ENCODE peak calls at places on chromosomes 11 and 22, in eight cellular contexts. One of them, this sample, is unnamed.

GRCh38 chr11:125871391-125872137 is 15.9 kb upstream of the HYLS1 start:
- DNase-seq in sciatic nerve: no peak
- DNase-seq in activated CD8-positive, alpha-beta memory T cell treated with anti-CD3 and anti-CD28 coated beads, Interleukin-2, amount 50 U/mL, for 48 hours: peak; percentile 59
- DNase-seq in activated effector memory CD4-positive, alpha-beta T cell treated with Interleukin-2 at 50 U/mL for 16 hours: no peak
- DNase-seq in kidney tubule cell: no peak
- DNase-seq in foreskin fibroblast: no peak
- DNase-seq in PC-3: peak; percentile 48
- DNase-seq in NT2/D1: peak; percentile 25
- DNase-seq in this sample: no peak

GRCh38 chr11:67436459-67437081 is 912 bp downstream of the PTPRCAP start:
- DNase-seq in sciatic nerve: no peak
- DNase-seq in activated CD8-positive, alpha-beta memory T cell treated with anti-CD3 and anti-CD28 coated beads, Interleukin-2, amount 50 U/mL, for 48 hours: peak; percentile 87
- DNase-seq in activated effector memory CD4-positive, alpha-beta T cell treated with Interleukin-2 at 50 U/mL for 16 hours: peak; percentile 55
- DNase-seq in kidney tubule cell: no peak
- DNase-seq in foreskin fibroblast: no peak
- DNase-seq in PC-3: no peak
- DNase-seq in NT2/D1: peak; percentile 90
- DNase-seq in this sample: peak; percentile 58

GRCh38 chr11:31790649-31791048 is 20.5 kb downstream of the PAX6 start:
- DNase-seq in sciatic nerve: no peak
- DNase-seq in activated CD8-positive, alpha-beta memory T cell treated with anti-CD3 and anti-CD28 coated beads, Interleukin-2, amount 50 U/mL, for 48 hours: no peak
- DNase-seq in activated effector memory CD4-positive, alpha-beta T cell treated with Interleukin-2 at 50 U/mL for 16 hours: no peak
- DNase-seq in kidney tubule cell: no peak
- DNase-seq in foreskin fibroblast: no peak
- DNase-seq in PC-3: no peak
- DNase-seq in NT2/D1: no peak
- DNase-seq in this sample: no peak

GRCh38 chr22:20079745-20080444 is at the start of gene DGCR8:
- DNase-seq in sciatic nerve: peak; percentile 96
- DNase-seq in activated CD8-positive, alpha-beta memory T cell treated with anti-CD3 and anti-CD28 coated beads, Interleukin-2, amount 50 U/mL, for 48 hours: peak; percentile 86
- DNase-seq in activated effector memory CD4-positive, alpha-beta T cell treated with Interleukin-2 at 50 U/mL for 16 hours: peak; percentile 67
- DNase-seq in kidney tubule cell: peak; percentile 96
- DNase-seq in foreskin fibroblast: peak; percentile 98
- DNase-seq in PC-3: peak; percentile 93
- DNase-seq in NT2/D1: peak; percentile 85
- DNase-seq in this sample: peak; percentile 51

GRCh38 chr11:48261600-48261999 is 2.1 kb upstream of the OR4X1 start:
- DNase-seq in sciatic nerve: no peak
- DNase-seq in activated CD8-positive, alpha-beta memory T cell treated with anti-CD3 and anti-CD28 coated beads, Interleukin-2, amount 50 U/mL, for 48 hours: no peak
- DNase-seq in activated effector memory CD4-positive, alpha-beta T cell treated with Interleukin-2 at 50 U/mL for 16 hours: no peak
- DNase-seq in kidney tubule cell: no peak
- DNase-seq in foreskin fibroblast: no peak
- DNase-seq in PC-3: no peak
- DNase-seq in NT2/D1: no peak
- DNase-seq in this sample: no peak

GRCh38 chr11:74749127-74749964 is 697 bp downstream of the RNF169 start:
- DNase-seq in sciatic nerve: peak; percentile 69
- DNase-seq in activated CD8-positive, alpha-beta memory T cell treated with anti-CD3 and anti-CD28 coated beads, Interleukin-2, amount 50 U/mL, for 48 hours: peak; percentile 79
- DNase-seq in activated effector memory CD4-positive, alpha-beta T cell treated with Interleukin-2 at 50 U/mL for 16 hours: peak; percentile 40
- DNase-seq in kidney tubule cell: peak; percentile 70
- DNase-seq in foreskin fibroblast: peak; percentile 28
- DNase-seq in PC-3: peak; percentile 53
- DNase-seq in NT2/D1: no peak
- DNase-seq in this sample: peak; percentile 24

GRCh38 chr11:23974046-23974445 is 522.8 kb upstream of the LUZP2 start:
- DNase-seq in sciatic nerve: no peak
- DNase-seq in activated CD8-positive, alpha-beta memory T cell treated with anti-CD3 and anti-CD28 coated beads, Interleukin-2, amount 50 U/mL, for 48 hours: no peak
- DNase-seq in activated effector memory CD4-positive, alpha-beta T cell treated with Interleukin-2 at 50 U/mL for 16 hours: no peak
- DNase-seq in kidney tubule cell: no peak
- DNase-seq in foreskin fibroblast: no peak
- DNase-seq in PC-3: no peak
- DNase-seq in NT2/D1: no peak
- DNase-seq in this sample: no peak

GRCh38 chr11:78562398-78562797 is 12.3 kb downstream of the NARS2 start:
- DNase-seq in sciatic nerve: no peak
- DNase-seq in activated CD8-positive, alpha-beta memory T cell treated with anti-CD3 and anti-CD28 coated beads, Interleukin-2, amount 50 U/mL, for 48 hours: no peak
- DNase-seq in activated effector memory CD4-positive, alpha-beta T cell treated with Interleukin-2 at 50 U/mL for 16 hours: no peak
- DNase-seq in kidney tubule cell: peak; percentile 38
- DNase-seq in foreskin fibroblast: no peak
- DNase-seq in PC-3: peak; percentile 72
- DNase-seq in NT2/D1: no peak
- DNase-seq in this sample: no peak

GRCh38 chr11:17649696-17650600 is 69.4 kb upstream of the MYOD1 start:
- DNase-seq in sciatic nerve: no peak
- DNase-seq in activated CD8-positive, alpha-beta memory T cell treated with anti-CD3 and anti-CD28 coated beads, Interleukin-2, amount 50 U/mL, for 48 hours: no peak
- DNase-seq in activated effector memory CD4-positive, alpha-beta T cell treated with Interleukin-2 at 50 U/mL for 16 hours: no peak
- DNase-seq in kidney tubule cell: no peak
- DNase-seq in foreskin fibroblast: peak; percentile 30
- DNase-seq in PC-3: peak; percentile 48
- DNase-seq in NT2/D1: peak; percentile 3
- DNase-seq in this sample: no peak

GRCh38 chr11:16410479-16410878 is 54.1 kb upstream of the SOX6 start:
- DNase-seq in sciatic nerve: no peak
- DNase-seq in activated CD8-positive, alpha-beta memory T cell treated with anti-CD3 and anti-CD28 coated beads, Interleukin-2, amount 50 U/mL, for 48 hours: no peak
- DNase-seq in activated effector memory CD4-positive, alpha-beta T cell treated with Interleukin-2 at 50 U/mL for 16 hours: no peak
- DNase-seq in kidney tubule cell: peak; percentile 80
- DNase-seq in foreskin fibroblast: no peak
- DNase-seq in PC-3: no peak
- DNase-seq in NT2/D1: no peak
- DNase-seq in this sample: no peak